ENCODE peak calls at places on chromosomes 5 and 9, in nine cellular contexts. U is activated CD4-positive, alpha-beta T cell treated with anti-CD3 and anti-CD28 coated beads, Interleukin-2, amount 50 U/mL, for 1 hour; D is NCI-H2081; T is stimulated activated CD8-positive, alpha-beta memory T cell treated with anti-CD3 and anti-CD28 coated beads, Interleukin-12 subunit alpha, Interleukin-12 subunit beta, amount 100 ng/mL, for 4 hours; P is nucleus accumbens; H is activated T-helper 1 cell treated with anti-CD3 and anti-CD28 coated beads, Interleukin-12 subunit alpha, Interleukin-12 subunit beta, Interleukin-2, Interleukin-4 antibody, amounts not matched to agents 30 ng/mL and 10 ng/mL and 1 ng/mL, durations not matched to agents 14 hours and 24 hours and 36 hours; A is hypothalamus; E is SJSA1; M is naive thymus-derived CD8-positive, alpha-beta T cell. N is an unnamed sample.

GRCh38 chr5:124103671-124104070 is 591.7 kb downstream of the CSNK1G3 start:
- DNase-seq in U (no peak), D (no peak), T (no peak), P (no peak), H (no peak), A (no peak), E (peak), M (no peak), N (no peak)

GRCh38 chr9:118961857-118962256 is 407.4 kb downstream of the BRINP1 start:
- DNase-seq in U (no peak), D (no peak), T (no peak), P (no peak), H (no peak), A (no peak), E (no peak), M (no peak), N (no peak)

GRCh38 chr9:105637787-105638395 is 24.4 kb upstream of the TAL2 start:
- DNase-seq in U (no peak), D (no peak), T (no peak), P (no peak), H (no peak), A (no peak), E (no peak), M (no peak), N (no peak)

GRCh38 chr9:127637322-127637847 is 25.3 kb downstream of the STXBP1 start:
- DNase-seq in U (no peak), D (peak), T (no peak), P (no peak), H (no peak), A (no peak), E (no peak), M (no peak), N (no peak)

GRCh38 chr9:126386088-126386487 is 59.5 kb downstream of the MVB12B start:
- DNase-seq in U (no peak), D (no peak), T (no peak), P (no peak), H (no peak), A (peak), E (no peak), M (no peak), N (no peak)

GRCh38 chr5:55172051-55172899 is 702 bp downstream of the CDC20B start:
- DNase-seq in U (peak), D (peak), T (no peak), P (no peak), H (peak), A (no peak), E (peak), M (peak), N (peak)

GRCh38 chr9:20490246-20490834 is 132.0 kb downstream of the MLLT3 start:
- DNase-seq in U (no peak), D (no peak), T (no peak), P (no peak), H (no peak), A (no peak), E (no peak), M (no peak), N (no peak)

GRCh38 chr5:16600397-16600796 is 16.4 kb downstream of the RETREG1 start:
- DNase-seq in U (no peak), D (peak), T (no peak), P (peak), H (no peak), A (peak), E (no peak), M (no peak), N (no peak)

GRCh38 chr5:37882636-37883035 is 42.8 kb upstream of the GDNF start:
- DNase-seq in U (no peak), D (no peak), T (no peak), P (no peak), H (no peak), A (no peak), E (peak), M (no peak), N (no peak)

GRCh38 chr5:173670130-173670591 is 53.7 kb upstream of the BOD1 start:
- DNase-seq in U (no peak), D (no peak), T (no peak), P (no peak), H (no peak), A (no peak), E (no peak), M (no peak), N (no peak)

GRCh38 chr9:84145031-84145430 is 164.4 kb downstream of the RMI1 start:
- DNase-seq in U (no peak), D (no peak), T (no peak), P (no peak), H (no peak), A (no peak), E (no peak), M (no peak), N (no peak)

GRCh38 chr9:32703635-32704034 is 68.2 kb upstream of the TAF1L start:
- DNase-seq in U (no peak), D (no peak), T (no peak), P (no peak), H (no peak), A (no peak), E (no peak), M (no peak), N (no peak)

GRCh38 chr5:16690243-16690839 is 73.5 kb upstream of the RETREG1 start:
- DNase-seq in U (no peak), D (peak), T (no peak), P (no peak), H (no peak), A (peak), E (peak), M (no peak), N (no peak)

GRCh38 chr5:16564468-16564867 is 52.3 kb downstream of the RETREG1 start:
- DNase-seq in U (no peak), D (peak), T (no peak), P (no peak), H (no peak), A (no peak), E (no peak), M (no peak), N (no peak)

GRCh38 chr5:33843579-33843978 is 48.2 kb downstream of the ADAMTS12 start:
- DNase-seq in U (no peak), D (no peak), T (no peak), P (no peak), H (no peak), A (no peak), E (no peak), M (no peak), N (no peak)

GRCh38 chr9:128885376-128885775 is 3.4 kb downstream of the LRRC8A start:
- DNase-seq in U (no peak), D (no peak), T (no peak), P (no peak), H (no peak), A (no peak), E (no peak), M (no peak), N (no peak)

GRCh38 chr9:127519301-127520166 is 68.2 kb downstream of the LRSAM1 start:
- DNase-seq in U (no peak), D (no peak), T (peak), P (no peak), H (peak), A (no peak), E (peak), M (no peak), N (no peak)

GRCh38 chr5:133365326-133365725 is 247.0 kb downstream of the FSTL4 start:
- DNase-seq in U (no peak), D (no peak), T (no peak), P (no peak), H (no peak), A (no peak), E (no peak), M (no peak), N (peak)

GRCh38 chr9:2657427-2657826 is 35.8 kb downstream of the VLDLR start:
- DNase-seq in U (no peak), D (no peak), T (no peak), P (no peak), H (no peak), A (no peak), E (no peak), M (no peak), N (peak)

GRCh38 chr9:131323629-131324028 is 34.1 kb downstream of the PLPP7 start:
- DNase-seq in U (no peak), D (no peak), T (no peak), P (no peak), H (no peak), A (no peak), E (no peak), M (no peak), N (no peak)

GRCh38 chr9:99851028-99851822 is 29.5 kb downstream of the NR4A3 start:
- DNase-seq in U (no peak), D (no peak), T (no peak), P (no peak), H (peak), A (no peak), E (no peak), M (peak), N (peak)

GRCh38 chr5:171757853-171758535 is 27.6 kb upstream of the SMIM23 start:
- DNase-seq in U (no peak), D (no peak), T (no peak), P (no peak), H (no peak), A (no peak), E (peak), M (no peak), N (no peak)

GRCh38 chr5:130337179-130337888 is 433.1 kb downstream of the CHSY3 start:
- DNase-seq in U (no peak), D (no peak), T (no peak), P (no peak), H (no peak), A (no peak), E (peak), M (no peak), N (no peak)

GRCh38 chr9:137111788-137112563 is 2.6 kb downstream of the DPP7 start:
- DNase-seq in U (no peak), D (no peak), T (no peak), P (no peak), H (no peak), A (no peak), E (no peak), M (no peak), N (peak)

GRCh38 chr5:140311011-140311467 is 8.1 kb upstream of the PFDN1 start:
- DNase-seq in U (no peak), D (no peak), T (no peak), P (no peak), H (no peak), A (no peak), E (peak), M (no peak), N (no peak)

GRCh38 chr5:35884125-35884788 is 27.6 kb downstream of the IL7R start:
- DNase-seq in U (no peak), D (no peak), T (no peak), P (no peak), H (no peak), A (no peak), E (peak), M (no peak), N (no peak)

GRCh38 chr5:65760504-65761275 is 38.7 kb downstream of the NLN start:
- DNase-seq in U (peak), D (peak), T (peak), P (no peak), H (peak), A (no peak), E (no peak), M (peak), N (no peak)

GRCh38 chr5:92552206-92553160 is 1028.5 kb downstream of the NR2F1-AS1 start:
- DNase-seq in U (no peak), D (peak), T (no peak), P (no peak), H (no peak), A (no peak), E (peak), M (no peak), N (no peak)

GRCh38 chr5:19865336-19866087 is 122.5 kb downstream of the CDH18 start:
- DNase-seq in U (no peak), D (no peak), T (no peak), P (no peak), H (no peak), A (no peak), E (no peak), M (no peak), N (no peak)

GRCh38 chr9:98129451-98129881 is 10.4 kb upstream of the TRIM14 start:
- DNase-seq in U (no peak), D (no peak), T (no peak), P (no peak), H (no peak), A (no peak), E (no peak), M (no peak), N (peak)

GRCh38 chr5:116492016-116492623 is 82.5 kb downstream of the SEMA6A start:
- DNase-seq in U (no peak), D (no peak), T (no peak), P (no peak), H (no peak), A (no peak), E (peak), M (no peak), N (no peak)

GRCh38 chr9:77194423-77194822 is 17.1 kb downstream of the VPS13A start:
- DNase-seq in U (no peak), D (no peak), T (no peak), P (no peak), H (no peak), A (no peak), E (no peak), M (no peak), N (no peak)

GRCh38 chr5:107696071-107696470 is 25.3 kb upstream of the EFNA5 start:
- DNase-seq in U (no peak), D (no peak), T (no peak), P (no peak), H (no peak), A (no peak), E (no peak), M (no peak), N (no peak)

GRCh38 chr5:150214289-150214688 is 24.4 kb downstream of the SLC6A7 start:
- DNase-seq in U (no peak), D (no peak), T (no peak), P (no peak), H (no peak), A (no peak), E (no peak), M (no peak), N (no peak)

GRCh38 chr9:91515074-91515687 is 91.5 kb upstream of the NFIL3 start:
- DNase-seq in U (no peak), D (no peak), T (no peak), P (no peak), H (no peak), A (no peak), E (peak), M (no peak), N (no peak)

GRCh38 chr5:135834639-135835529 is at the start of gene SLC25A48:
- DNase-seq in U (no peak), D (peak), T (no peak), P (no peak), H (no peak), A (peak), E (peak), M (no peak), N (no peak)

GRCh38 chr9:130215341-130216119 is 43.3 kb downstream of the NCS1 start:
- DNase-seq in U (no peak), D (no peak), T (no peak), P (no peak), H (no peak), A (no peak), E (no peak), M (no peak), N (no peak)

GRCh38 chr9:129254566-129255287 is 76.7 kb upstream of the IER5L start:
- DNase-seq in U (no peak), D (no peak), T (no peak), P (no peak), H (no peak), A (no peak), E (no peak), M (no peak), N (peak)

GRCh38 chr9:75390951-75391350 is 302.6 kb downstream of the OSTF1 start:
- DNase-seq in U (no peak), D (no peak), T (no peak), P (no peak), H (no peak), A (no peak), E (no peak), M (no peak), N (no peak)

GRCh38 chr5:57816108-57816507 is 333.5 kb upstream of the ACTBL2 start:
- DNase-seq in U (no peak), D (no peak), T (no peak), P (no peak), H (no peak), A (no peak), E (peak), M (no peak), N (no peak)